ENCODE peak calls at places on chromosome 5, in six cellular contexts. O is EH; Y is iris pigment epithelial cell; Q is activated CD8-positive, alpha-beta memory T cell treated with anti-CD3 and anti-CD28 coated beads, Interleukin-2, amount 50 U/mL, for 48 hours; N is AG08395; W is brain microvascular endothelial cell. T is an unnamed sample.

GRCh38 chr5:33641722-33642505 is 201.1 kb downstream of the TARS1 start:
- DNase-seq in W (peak; percentile 86), Y (peak; percentile 87), O (peak; percentile 76), Q (no peak), N (peak; percentile 6), T (peak; percentile 78)

GRCh38 chr5:90783460-90784333 is 225.1 kb downstream of the ADGRV1 start:
- DNase-seq in Q (peak; percentile 84), W (peak; percentile 81), Y (peak; percentile 58), N (peak; percentile 50), O (peak; percentile 62), T (peak; percentile 84)

GRCh38 chr5:106380736-106381135 is 1290.0 kb downstream of the EFNA5 start:
- DNase-seq in Y (peak; percentile 74), O (peak; percentile 2), W (peak; percentile 52), Q (no peak), N (peak; percentile 63), T (peak; percentile 42)

GRCh38 chr5:152625696-152626095 is 220.6 kb upstream of the NMUR2 start:
- DNase-seq in O (no peak), N (no peak), Q (no peak), W (no peak), Y (no peak), T (no peak)

GRCh38 chr5:180157866-180158265 is 51.1 kb downstream of the RASGEF1C start:
- DNase-seq in W (no peak), N (no peak), O (no peak), Q (no peak), Y (no peak), T (no peak)

GRCh38 chr5:160312139-160312959 is at the start of gene CCNJL:
- DNase-seq in Q (peak; percentile 55), W (no peak), Y (peak; percentile 33), O (peak; percentile 56), N (peak; percentile 36), T (peak; percentile 90)

GRCh38 chr5:55364537-55365055 is 56.8 kb downstream of the MTREX start:
- DNase-seq in Y (no peak), W (no peak), N (no peak), Q (no peak), O (no peak), T (no peak)

GRCh38 chr5:10018670-10019069 is 231.0 kb downstream of the ATPSCKMT start:
- DNase-seq in Y (peak; percentile 87), N (peak; percentile 80), W (peak; percentile 71), Q (no peak), O (peak; percentile 97), T (peak; percentile 65)

GRCh38 chr5:568061-568781 is 43.9 kb upstream of the CEP72 start:
- DNase-seq in Q (peak; percentile 45), N (no peak), Y (no peak), O (no peak), W (no peak), T (no peak)

GRCh38 chr5:122192477-122192876 is 63.1 kb downstream of the ZNF474 start:
- DNase-seq in Q (no peak), N (no peak), Y (no peak), W (no peak), O (no peak), T (no peak)

GRCh38 chr5:96432245-96433065 is 593 bp downstream of the PCSK1 start:
- DNase-seq in Y (peak; percentile 45), O (no peak), N (no peak), Q (no peak), W (no peak), T (peak; percentile 54)

GRCh38 chr5:103178167-103178566 is 58.1 kb downstream of the PPIP5K2 start:
- DNase-seq in Q (no peak), Y (no peak), W (no peak), O (no peak), N (no peak), T (no peak)

GRCh38 chr5:17329566-17329965 is 112.1 kb downstream of the BASP1 start:
- DNase-seq in Q (no peak), Y (no peak), N (no peak), W (no peak), O (no peak), T (no peak)

GRCh38 chr5:50813691-50814090 is 147.3 kb downstream of the PARP8 start:
- DNase-seq in Q (no peak), N (no peak), O (no peak), Y (no peak), W (no peak), T (no peak)

GRCh38 chr5:155728146-155728856 is 598.7 kb upstream of the SGCD start:
- DNase-seq in Q (no peak), N (peak; percentile 69), Y (peak; percentile 43), W (peak; percentile 1), O (peak; percentile 18), T (peak; percentile 80)

GRCh38 chr5:53360811-53361210 is 119.6 kb upstream of the FST start:
- DNase-seq in W (peak; percentile 88), Q (no peak), O (peak; percentile 93), N (peak; percentile 70), Y (peak; percentile 93), T (peak; percentile 69)

GRCh38 chr5:65440456-65440855 is 41.3 kb downstream of the ADAMTS6 start:
- DNase-seq in N (no peak), Q (no peak), Y (no peak), O (no peak), W (no peak), T (no peak)

GRCh38 chr5:87383216-87383615 is 29.5 kb downstream of the CCNH start:
- DNase-seq in W (no peak), Y (peak; percentile 31), O (peak; percentile 80), Q (no peak), N (peak; percentile 29), T (peak; percentile 29)

GRCh38 chr5:147481376-147481775 is 28.5 kb downstream of the DPYSL3 start:
- DNase-seq in Y (peak; percentile 95), W (peak; percentile 47), O (peak; percentile 64), Q (no peak), N (peak; percentile 19), T (peak; percentile 73)

GRCh38 chr5:111649516-111649915 is 107.5 kb downstream of the NREP start:
- DNase-seq in N (no peak), Y (no peak), W (no peak), Q (no peak), O (no peak), T (peak; percentile 46)

GRCh38 chr5:98917433-98917832 is 11.4 kb downstream of the CHD1 start:
- DNase-seq in N (no peak), Y (no peak), Q (no peak), W (no peak), O (no peak), T (no peak)

GRCh38 chr5:119339965-119340364 is 15.9 kb upstream of the TNFAIP8 start:
- DNase-seq in O (no peak), W (no peak), Q (no peak), N (no peak), Y (no peak), T (no peak)

GRCh38 chr5:96373006-96373405 is 60.0 kb downstream of the PCSK1 start:
- DNase-seq in W (no peak), N (no peak), Y (no peak), Q (no peak), O (no peak), T (no peak)

GRCh38 chr5:179796877-179797608 is 3.3 kb downstream of the LTC4S start:
- DNase-seq in N (no peak), O (no peak), W (no peak), Q (no peak), Y (no peak), T (no peak)

GRCh38 chr5:111144352-111144930 is 52.3 kb downstream of the WDR36 start:
- DNase-seq in O (no peak), W (peak; percentile 40), N (no peak), Y (no peak), Q (no peak), T (no peak)

GRCh38 chr5:57277085-57277484 is 103.2 kb downstream of the GPBP1 start:
- DNase-seq in Y (peak; percentile 29), Q (no peak), N (peak; percentile 33), O (peak; percentile 41), W (no peak), T (peak; percentile 51)

GRCh38 chr5:94749048-94749447 is 130.6 kb downstream of the SLF1 start:
- DNase-seq in N (no peak), W (no peak), Q (no peak), O (no peak), Y (no peak), T (no peak)

GRCh38 chr5:81852277-81853004 is 101.5 kb upstream of the SSBP2 start:
- DNase-seq in Q (peak; percentile 64), W (no peak), N (peak; percentile 17), Y (peak; percentile 57), O (peak; percentile 22), T (peak; percentile 77)

GRCh38 chr5:107376546-107377276 is 294.0 kb downstream of the EFNA5 start:
- DNase-seq in O (peak; percentile 10), Q (no peak), N (no peak), W (peak; percentile 86), Y (peak; percentile 93), T (peak; percentile 72)